ENCODE peak calls at places on chromosomes 11 and 22, in seven cellular contexts. D, S, T, X, N, C and I are unnamed samples.

GRCh38 chr11:78418584-78419211 is 1.1 kb upstream of the GAB2 start:
- DNase-seq in S (no peak), T (no peak), C (no peak), N (no peak), X (no peak), D (no peak), I (no peak)

GRCh38 chr11:47375020-47375419 is 3.3 kb downstream of the SPI1 start:
- DNase-seq in C (no peak), S (no peak), X (no peak), D (no peak), T (no peak), N (no peak), I (no peak)

GRCh38 chr22:35839811-35840739 is 122.4 kb downstream of the APOL5 start:
- DNase-seq in S (peak; percentile 92), N (peak; percentile 82), C (peak; percentile 74), X (peak; percentile 72), D (peak; percentile 97), T (peak; percentile 99), I (peak; percentile 90)

GRCh38 chr11:65087216-65087615 is 3.2 kb downstream of the ZFPL1 start:
- DNase-seq in T (no peak), X (no peak), S (no peak), D (no peak), N (no peak), C (no peak), I (no peak)

GRCh38 chr11:131470526-131470925 is 100.1 kb downstream of the NTM start:
- DNase-seq in N (no peak), D (no peak), T (no peak), S (no peak), C (no peak), X (no peak), I (no peak)

GRCh38 chr22:42967933-42968332 is 47.0 kb downstream of the PACSIN2 start:
- DNase-seq in D (no peak), X (peak; percentile 49), T (no peak), S (peak; percentile 77), C (no peak), N (no peak), I (peak; percentile 89)

GRCh38 chr11:128790200-128790599 is 76.9 kb downstream of the KCNJ1 start:
- DNase-seq in T (peak; percentile 90), C (no peak), N (no peak), D (no peak), S (peak; percentile 79), X (no peak), I (no peak)

GRCh38 chr11:117817213-117818035 is 7.1 kb downstream of the FXYD2 start:
- DNase-seq in T (peak; percentile 81), C (peak; percentile 64), X (peak; percentile 79), N (peak; percentile 67), S (peak; percentile 78), D (peak; percentile 40), I (peak; percentile 94)

GRCh38 chr11:44555031-44555800 is 10.2 kb upstream of the CD82 start:
- DNase-seq in S (no peak), N (no peak), X (no peak), T (no peak), D (no peak), C (no peak), I (no peak)

GRCh38 chr11:66316849-66317251 is at the start of gene CD248:
- DNase-seq in C (no peak), X (no peak), S (peak; percentile 86), T (peak; percentile 96), D (peak; percentile 72), N (no peak), I (no peak)

GRCh38 chr11:74677131-74677530 is 54.1 kb downstream of the CHRDL2 start:
- DNase-seq in X (peak; percentile 1), C (no peak), S (peak; percentile 70), N (no peak), D (no peak), T (no peak), I (no peak)

GRCh38 chr11:128890543-128891409 is at the start of gene KCNJ5:
- DNase-seq in X (peak; percentile 56), N (no peak), S (peak; percentile 53), D (no peak), C (no peak), T (peak; percentile 34), I (no peak)

GRCh38 chr11:44811841-44812448 is 85.2 kb downstream of the TSPAN18 start:
- DNase-seq in N (no peak), T (no peak), C (no peak), D (no peak), S (no peak), X (no peak), I (no peak)

GRCh38 chr11:86984701-86985100 is 29.5 kb upstream of the FZD4 start:
- DNase-seq in D (no peak), N (no peak), S (peak; percentile 32), T (no peak), X (no peak), C (no peak), I (no peak)

GRCh38 chr11:73556966-73557365 is 40.9 kb downstream of the FAM168A start:
- DNase-seq in D (no peak), T (no peak), X (no peak), S (no peak), N (no peak), C (no peak), I (no peak)

GRCh38 chr11:61332823-61333637 is at the start of the genes DDB1 and TKFC:
- DNase-seq in X (peak; percentile 97), D (peak; percentile 65), S (peak; percentile 97), T (peak; percentile 92), N (peak; percentile 60), C (peak; percentile 96), I (peak; percentile 95)

GRCh38 chr11:61554172-61554988 is 26.5 kb downstream of the SYT7 start:
- DNase-seq in D (no peak), S (no peak), X (no peak), T (no peak), C (no peak), N (no peak), I (no peak)

GRCh38 chr22:35349704-35350538 is 31.0 kb upstream of the HMOX1 start:
- DNase-seq in S (no peak), D (no peak), X (no peak), T (peak; percentile 40), C (peak; percentile 84), N (no peak), I (no peak)

GRCh38 chr22:21650823-21651520 is 8.9 kb downstream of the SDF2L1 start:
- DNase-seq in D (no peak), C (no peak), X (no peak), T (no peak), S (no peak), N (no peak), I (no peak)

GRCh38 chr11:75260396-75260795 is 19.8 kb downstream of the TPBGL start:
- DNase-seq in X (no peak), C (no peak), T (no peak), D (no peak), N (no peak), S (peak; percentile 11), I (peak; percentile 46)

GRCh38 chr11:92854952-92855351 is 114.5 kb upstream of the MTNR1B start:
- DNase-seq in T (no peak), D (no peak), N (no peak), S (no peak), C (no peak), X (no peak), I (no peak)
- TF ChIP-seq CTCF in T (no peak), D (no peak), N (no peak), S (no peak), C (no peak), X (no peak), I (no peak)

GRCh38 chr11:57467508-57468157 is 7.3 kb downstream of the RTN4RL2 start:
- DNase-seq in D (no peak), S (no peak), C (no peak), T (no peak), X (no peak), N (no peak), I (no peak)

GRCh38 chr11:57469268-57469667 is 8.9 kb downstream of the RTN4RL2 start:
- DNase-seq in T (no peak), C (no peak), X (no peak), S (no peak), N (no peak), D (no peak), I (no peak)

GRCh38 chr11:57464343-57465181 is 4.2 kb downstream of the RTN4RL2 start:
- DNase-seq in X (no peak), D (no peak), S (no peak), N (no peak), C (no peak), T (no peak), I (no peak)

GRCh38 chr11:57468276-57468675 is 7.9 kb downstream of the RTN4RL2 start:
- DNase-seq in S (no peak), X (no peak), T (no peak), C (no peak), N (no peak), D (no peak), I (no peak)

DNA sequence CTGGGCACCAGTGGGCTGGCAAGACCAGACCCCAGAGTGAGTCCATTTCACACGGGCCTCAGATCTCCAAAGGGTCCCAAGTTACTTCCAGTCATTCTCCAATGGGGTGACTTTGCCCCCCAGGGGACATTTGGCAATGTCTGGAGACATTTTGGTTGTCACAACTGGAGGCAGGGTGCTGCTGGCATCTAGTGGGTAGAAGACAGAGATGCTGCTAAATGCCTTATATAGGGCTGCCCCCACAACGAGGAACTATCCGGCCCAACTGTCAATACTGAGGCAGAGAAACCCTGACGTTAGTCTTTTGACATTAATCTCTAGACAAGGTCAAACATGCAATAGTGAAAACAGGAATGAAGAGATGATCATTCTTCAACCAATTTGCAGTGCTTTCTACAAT is 6.4 kb downstream of the RTN4RL2 start:
- DNase-seq in D (no peak), T (no peak), C (no peak), N (no peak), X (no peak), S (no peak), I (no peak)
- TF ChIP-seq CTCF in D (no peak), T (no peak), C (no peak), N (no peak), X (no peak), S (no peak), I (no peak)

GRCh38 chr11:390175-390574 is 3.8 kb upstream of the PKP3 start:
- DNase-seq in N (no peak), D (no peak), X (peak; percentile 64), C (no peak), T (no peak), S (no peak), I (no peak)
- TF ChIP-seq CTCF in N (no peak), D (no peak), X (no peak), C (peak; percentile 36), T (no peak), S (no peak), I (no peak)

DNA sequence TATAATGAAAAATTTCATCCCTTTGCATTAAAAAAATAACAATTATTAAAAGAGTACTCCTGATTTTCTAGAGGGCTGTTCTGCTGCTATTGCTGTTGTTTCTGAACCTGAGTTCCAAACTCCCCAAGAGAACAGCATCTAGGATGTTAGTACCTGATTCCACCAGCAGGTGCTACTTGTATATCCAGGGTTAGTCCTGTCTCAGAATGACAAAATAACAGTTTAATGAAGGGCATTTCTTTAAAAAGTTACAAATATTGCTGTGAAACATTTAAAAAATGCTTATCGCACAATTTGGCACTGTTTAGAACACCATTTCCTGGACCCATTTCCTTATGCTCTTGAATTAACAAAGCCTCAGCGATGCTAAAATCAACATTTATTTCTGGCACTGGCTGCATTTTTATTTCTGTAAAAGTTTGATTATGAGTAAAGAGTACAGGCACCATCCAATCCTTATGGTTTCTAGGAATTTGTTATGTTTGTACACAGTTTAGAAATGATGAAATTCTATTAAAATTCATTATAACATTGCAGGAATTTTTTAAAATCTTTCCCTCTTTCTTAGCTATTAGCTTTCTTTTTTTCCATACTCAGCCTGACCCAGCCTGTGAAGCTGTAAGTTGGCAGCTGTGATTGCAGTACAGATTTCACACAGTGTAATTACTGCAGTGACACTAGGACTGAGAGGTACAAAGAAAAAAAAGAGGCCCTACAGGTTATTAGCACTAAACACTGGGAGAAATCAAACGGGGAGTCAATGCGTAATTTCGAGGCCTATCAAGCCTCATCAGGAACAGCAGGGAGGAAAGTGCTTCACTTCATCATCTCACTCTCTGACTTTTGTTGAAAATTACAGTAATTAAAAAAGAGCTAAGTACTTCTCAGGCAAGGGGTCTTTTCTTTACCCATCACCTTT is 208.8 kb downstream of the DCDC1 start:
- DNase-seq in T (no peak), X (no peak), C (peak; percentile 3), N (no peak), S (no peak), D (no peak), I (no peak)
- TF ChIP-seq CTCF in T (peak; percentile 38), X (peak; percentile 12), C (peak; percentile 56), N (peak; percentile 36), S (no peak), D (no peak), I (no peak)